ENCODE peak calls at places on chromosomes 3 and 15, in eight cellular contexts. One of them, this sample, is unnamed. For H3K27me3 and H3K9me3, the result is how much of the 10 kb centered on the place peaks cover.

GRCh38 chr3:19060404-19060803 is 87.9 kb upstream of the KCNH8 start:
- DNase-seq in adrenal gland: no peak
- DNase-seq in cardiac muscle cell: no peak
- DNase-seq in PC-9: peak
- DNase-seq in ascending aorta: no peak
- DNase-seq in AG04450: no peak
- DNase-seq in heart left ventricle: no peak
- DNase-seq in hepatocyte: no peak
- DNase-seq in this sample: no peak

GRCh38 chr15:100310511-100310910 is 31.3 kb downstream of the ADAMTS17 start:
- DNase-seq in adrenal gland: no peak
- DNase-seq in cardiac muscle cell: no peak
- DNase-seq in PC-9: no peak
- DNase-seq in ascending aorta: no peak
- DNase-seq in AG04450: no peak
- DNase-seq in heart left ventricle: no peak
- DNase-seq in hepatocyte: no peak
- DNase-seq in this sample: no peak

GRCh38 chr3:62527484-62527883 is 154.1 kb upstream of the FEZF2 start:
- DNase-seq in adrenal gland: peak
- DNase-seq in cardiac muscle cell: no peak
- DNase-seq in PC-9: no peak
- DNase-seq in ascending aorta: no peak
- DNase-seq in AG04450: no peak
- DNase-seq in heart left ventricle: no peak
- DNase-seq in hepatocyte: no peak
- DNase-seq in this sample: no peak

GRCh38 chr3:4561661-4562060 is 68.5 kb downstream of the ITPR1 start:
- DNase-seq in adrenal gland: no peak
- DNase-seq in cardiac muscle cell: no peak
- DNase-seq in PC-9: no peak
- DNase-seq in ascending aorta: no peak
- DNase-seq in AG04450: no peak
- DNase-seq in heart left ventricle: no peak
- DNase-seq in hepatocyte: no peak
- DNase-seq in this sample: no peak

GRCh38 chr3:127964053-127964452 is 49.0 kb downstream of the KBTBD12 start:
- DNase-seq in adrenal gland: no peak
- DNase-seq in cardiac muscle cell: peak
- DNase-seq in PC-9: no peak
- DNase-seq in ascending aorta: no peak
- DNase-seq in AG04450: no peak
- DNase-seq in heart left ventricle: no peak
- DNase-seq in hepatocyte: peak
- DNase-seq in this sample: no peak

GRCh38 chr3:38111696-38112377 is 25.1 kb downstream of the ACAA1 start:
- DNase-seq in adrenal gland: peak
- DNase-seq in cardiac muscle cell: no peak
- DNase-seq in PC-9: no peak
- DNase-seq in ascending aorta: no peak
- DNase-seq in AG04450: no peak
- DNase-seq in heart left ventricle: no peak
- DNase-seq in hepatocyte: no peak
- DNase-seq in this sample: no peak

GRCh38 chr3:127211118-127212060 is 18.5 kb downstream of the PRR23E start:
- DNase-seq in adrenal gland: peak
- DNase-seq in cardiac muscle cell: no peak
- DNase-seq in PC-9: no peak
- DNase-seq in ascending aorta: no peak
- DNase-seq in AG04450: no peak
- DNase-seq in heart left ventricle: no peak
- DNase-seq in hepatocyte: no peak
- DNase-seq in this sample: no peak

GRCh38 chr15:51368751-51369450 is 27.4 kb downstream of the GLDN start:
- DNase-seq in adrenal gland: no peak
- DNase-seq in cardiac muscle cell: no peak
- DNase-seq in PC-9: peak
- DNase-seq in ascending aorta: no peak
- DNase-seq in AG04450: peak
- DNase-seq in heart left ventricle: no peak
- DNase-seq in hepatocyte: no peak
- DNase-seq in this sample: peak

GRCh38 chr3:104368760-104369159 is 997.9 kb upstream of the ALCAM start:
- DNase-seq in adrenal gland: no peak
- DNase-seq in cardiac muscle cell: no peak
- DNase-seq in PC-9: no peak
- DNase-seq in ascending aorta: no peak
- DNase-seq in AG04450: no peak
- DNase-seq in heart left ventricle: no peak
- DNase-seq in hepatocyte: no peak
- DNase-seq in this sample: no peak

GRCh38 chr3:124526601-124527000 is 203.7 kb upstream of the UMPS start:
- DNase-seq in adrenal gland: no peak
- DNase-seq in cardiac muscle cell: no peak
- DNase-seq in PC-9: no peak
- DNase-seq in ascending aorta: no peak
- DNase-seq in AG04450: no peak
- DNase-seq in heart left ventricle: no peak
- DNase-seq in hepatocyte: no peak
- DNase-seq in this sample: no peak

GRCh38 chr15:83284563-83285283 is at the start of gene BNC1:
- DNase-seq in adrenal gland: no peak
- DNase-seq in cardiac muscle cell: peak
- DNase-seq in PC-9: no peak
- DNase-seq in ascending aorta: no peak
- DNase-seq in AG04450: no peak
- DNase-seq in heart left ventricle: no peak
- DNase-seq in hepatocyte: peak
- DNase-seq in this sample: peak

GRCh38 chr3:32901005-32901932 is 50.2 kb upstream of the CCR4 start:
- DNase-seq in adrenal gland: no peak
- DNase-seq in cardiac muscle cell: no peak
- DNase-seq in PC-9: no peak
- DNase-seq in ascending aorta: no peak
- DNase-seq in AG04450: no peak
- DNase-seq in heart left ventricle: no peak
- DNase-seq in hepatocyte: no peak
- DNase-seq in this sample: no peak

GRCh38 chr3:187693431-187693830 is 8.9 kb downstream of the RTP2 start:
- DNase-seq in adrenal gland: no peak
- DNase-seq in cardiac muscle cell: no peak
- DNase-seq in PC-9: no peak
- DNase-seq in ascending aorta: no peak
- DNase-seq in AG04450: no peak
- DNase-seq in heart left ventricle: no peak
- DNase-seq in hepatocyte: no peak
- DNase-seq in this sample: no peak

GRCh38 chr3:53350652-53351051 is 3.3 kb upstream of the DCP1A start:
- DNase-seq in adrenal gland: no peak
- DNase-seq in cardiac muscle cell: no peak
- DNase-seq in PC-9: peak
- DNase-seq in ascending aorta: no peak
- DNase-seq in AG04450: no peak
- DNase-seq in heart left ventricle: no peak
- DNase-seq in hepatocyte: peak
- DNase-seq in this sample: no peak

GRCh38 chr3:127822836-127823589 is 698 bp upstream of the MGLL start:
- DNase-seq in adrenal gland: peak
- DNase-seq in cardiac muscle cell: peak
- DNase-seq in PC-9: no peak
- DNase-seq in ascending aorta: no peak
- DNase-seq in AG04450: no peak
- DNase-seq in heart left ventricle: peak
- DNase-seq in hepatocyte: peak
- DNase-seq in this sample: peak

DNA sequence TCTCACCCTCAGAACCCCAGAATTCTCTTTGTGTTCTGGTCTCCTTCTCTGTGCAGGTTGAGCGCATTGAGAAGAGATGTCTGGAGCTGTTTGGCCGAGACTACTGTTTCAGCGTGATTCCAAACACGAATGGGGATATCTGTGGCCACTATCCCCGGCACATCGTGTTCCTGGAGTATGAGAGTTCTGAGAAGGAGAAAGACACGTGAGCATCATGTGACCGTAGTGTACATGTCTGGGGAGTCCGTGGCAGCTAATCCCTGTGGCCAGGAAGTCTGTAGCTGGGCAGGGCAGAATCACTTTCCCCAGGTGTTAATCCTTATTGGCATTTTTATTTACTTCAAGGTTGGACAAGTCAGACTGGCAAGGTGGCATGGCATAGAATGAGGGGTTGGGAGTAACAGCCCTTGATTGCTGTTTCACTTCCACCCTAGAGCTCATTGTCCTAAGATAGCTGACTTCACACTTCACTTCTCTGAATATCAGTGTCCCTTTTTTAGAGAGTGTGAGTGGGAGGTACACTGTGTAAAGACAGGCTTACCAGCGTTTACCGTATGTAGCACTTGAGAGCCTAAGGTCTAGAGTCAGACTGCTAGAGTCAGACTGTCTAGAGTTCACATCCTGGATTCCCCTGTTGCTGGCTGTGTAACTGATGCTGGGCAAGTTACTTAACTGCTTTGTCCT is 4.4 kb downstream of the MTMR14 start:
- DNase-seq in adrenal gland: no peak
- DNase-seq in cardiac muscle cell: no peak
- DNase-seq in PC-9: no peak
- DNase-seq in ascending aorta: no peak
- DNase-seq in AG04450: no peak
- DNase-seq in heart left ventricle: peak
- DNase-seq in hepatocyte: no peak
- DNase-seq in this sample: no peak
- H3K4me3 ChIP-seq in adrenal gland: no peak
- H3K4me3 ChIP-seq in cardiac muscle cell: no peak
- H3K4me3 ChIP-seq in PC-9: no peak
- H3K4me3 ChIP-seq in ascending aorta: no peak
- H3K4me3 ChIP-seq in AG04450: no peak
- H3K4me3 ChIP-seq in heart left ventricle: no peak
- H3K4me3 ChIP-seq in hepatocyte: no peak
- H3K4me3 ChIP-seq in this sample: no peak

GRCh38 chr15:89445553-89445952 is 50.8 kb downstream of the RHCG start:
- DNase-seq in adrenal gland: no peak
- DNase-seq in cardiac muscle cell: no peak
- DNase-seq in PC-9: no peak
- DNase-seq in ascending aorta: no peak
- DNase-seq in AG04450: no peak
- DNase-seq in heart left ventricle: no peak
- DNase-seq in hepatocyte: no peak
- DNase-seq in this sample: no peak
- H3K27me3 ChIP-seq in adrenal gland: under half
- H3K27me3 ChIP-seq in cardiac muscle cell: under half
- H3K27me3 ChIP-seq in PC-9: under half
- H3K27me3 ChIP-seq in ascending aorta: under half
- H3K27me3 ChIP-seq in AG04450: under half
- H3K27me3 ChIP-seq in heart left ventricle: half or more
- H3K27me3 ChIP-seq in hepatocyte: under half
- H3K27me3 ChIP-seq in this sample: under half

GRCh38 chr15:56232058-56232457 is 11.6 kb downstream of the RFX7 start:
- DNase-seq in adrenal gland: no peak
- DNase-seq in cardiac muscle cell: no peak
- DNase-seq in PC-9: no peak
- DNase-seq in ascending aorta: no peak
- DNase-seq in AG04450: no peak
- DNase-seq in heart left ventricle: no peak
- DNase-seq in hepatocyte: no peak
- DNase-seq in this sample: no peak
- H3K9me3 ChIP-seq in adrenal gland: under half
- H3K9me3 ChIP-seq in cardiac muscle cell: under half
- H3K9me3 ChIP-seq in PC-9: under half
- H3K9me3 ChIP-seq in ascending aorta: under half
- H3K9me3 ChIP-seq in AG04450: under half
- H3K9me3 ChIP-seq in heart left ventricle: half or more
- H3K9me3 ChIP-seq in hepatocyte: under half
- H3K9me3 ChIP-seq in this sample: half or more

DNA sequence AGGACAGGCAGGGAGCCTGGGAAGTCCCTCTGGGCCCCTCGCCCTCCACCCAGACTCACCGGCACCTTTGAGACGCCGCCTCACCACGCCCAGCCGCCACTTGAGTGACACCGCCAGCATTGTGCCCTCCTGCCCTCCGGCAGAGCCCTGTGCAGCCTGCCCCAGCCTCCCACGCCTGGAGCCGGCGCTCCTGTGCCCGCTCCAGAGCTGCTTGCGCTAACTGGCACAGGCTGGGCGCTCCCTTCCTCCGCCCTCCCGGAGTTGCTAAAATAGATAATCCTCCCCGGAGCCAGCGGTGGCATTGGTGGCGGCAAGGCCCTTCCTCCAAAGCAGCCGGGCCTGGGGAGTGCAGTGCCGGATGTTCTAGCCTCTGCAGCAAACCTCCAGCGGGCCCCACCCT is 15.7 kb upstream of the GRIP2 start:
- DNase-seq in adrenal gland: no peak
- DNase-seq in cardiac muscle cell: no peak
- DNase-seq in PC-9: no peak
- DNase-seq in ascending aorta: no peak
- DNase-seq in AG04450: no peak
- DNase-seq in heart left ventricle: peak
- DNase-seq in hepatocyte: peak
- DNase-seq in this sample: no peak
- H3K4me3 ChIP-seq in adrenal gland: no peak
- H3K4me3 ChIP-seq in cardiac muscle cell: no peak
- H3K4me3 ChIP-seq in PC-9: no peak
- H3K4me3 ChIP-seq in ascending aorta: no peak
- H3K4me3 ChIP-seq in AG04450: no peak
- H3K4me3 ChIP-seq in heart left ventricle: peak
- H3K4me3 ChIP-seq in hepatocyte: no peak
- H3K4me3 ChIP-seq in this sample: no peak

GRCh38 chr3:147412917-147413711 is 3.9 kb downstream of the ZIC1 start:
- DNase-seq in adrenal gland: no peak
- DNase-seq in cardiac muscle cell: no peak
- DNase-seq in PC-9: no peak
- DNase-seq in ascending aorta: no peak
- DNase-seq in AG04450: no peak
- DNase-seq in heart left ventricle: no peak
- DNase-seq in hepatocyte: no peak
- DNase-seq in this sample: no peak
- H3K27me3 ChIP-seq in adrenal gland: half or more
- H3K27me3 ChIP-seq in cardiac muscle cell: half or more
- H3K27me3 ChIP-seq in PC-9: under half
- H3K27me3 ChIP-seq in ascending aorta: under half
- H3K27me3 ChIP-seq in AG04450: half or more
- H3K27me3 ChIP-seq in heart left ventricle: half or more
- H3K27me3 ChIP-seq in hepatocyte: half or more
- H3K27me3 ChIP-seq in this sample: under half

GRCh38 chr15:26242565-26242964 is 379.4 kb upstream of the ATP10A start:
- DNase-seq in adrenal gland: no peak
- DNase-seq in cardiac muscle cell: no peak
- DNase-seq in PC-9: no peak
- DNase-seq in ascending aorta: no peak
- DNase-seq in AG04450: no peak
- DNase-seq in heart left ventricle: no peak
- DNase-seq in hepatocyte: no peak
- DNase-seq in this sample: no peak
- H3K9me3 ChIP-seq in adrenal gland: under half
- H3K9me3 ChIP-seq in cardiac muscle cell: under half
- H3K9me3 ChIP-seq in PC-9: under half
- H3K9me3 ChIP-seq in ascending aorta: under half
- H3K9me3 ChIP-seq in AG04450: under half
- H3K9me3 ChIP-seq in heart left ventricle: under half
- H3K9me3 ChIP-seq in hepatocyte: under half
- H3K9me3 ChIP-seq in this sample: under half

GRCh38 chr3:185549651-185550111 is 2.7 kb downstream of the LIPH start:
- DNase-seq in adrenal gland: no peak
- DNase-seq in cardiac muscle cell: no peak
- DNase-seq in PC-9: peak
- DNase-seq in ascending aorta: no peak
- DNase-seq in AG04450: no peak
- DNase-seq in heart left ventricle: no peak
- DNase-seq in hepatocyte: no peak
- DNase-seq in this sample: peak
- H3K4me3 ChIP-seq in adrenal gland: no peak
- H3K4me3 ChIP-seq in cardiac muscle cell: no peak
- H3K4me3 ChIP-seq in PC-9: peak
- H3K4me3 ChIP-seq in ascending aorta: no peak
- H3K4me3 ChIP-seq in AG04450: no peak
- H3K4me3 ChIP-seq in heart left ventricle: no peak
- H3K4me3 ChIP-seq in hepatocyte: no peak
- H3K4me3 ChIP-seq in this sample: no peak

This sample was measured in MG63.